ENCODE peak calls at places on chromosomes 6 and 20, in seven cellular contexts. One of them, this sample, is unnamed.

GRCh38 chr20:45470262-45470931 is 844 bp downstream of the WFDC2 start:
- DNase-seq in NCI-H1417: peak
- DNase-seq in NCI-H2029: peak
- DNase-seq in SK-MEL-5: no peak
- DNase-seq in GOT3: no peak
- DNase-seq in iris pigment epithelial cell: peak
- DNase-seq in natural killer cell: no peak
- DNase-seq in this sample: peak

GRCh38 chr20:63453029-63453523 is 19.4 kb downstream of the KCNQ2 start:
- DNase-seq in NCI-H1417: no peak
- DNase-seq in NCI-H2029: no peak
- DNase-seq in SK-MEL-5: no peak
- DNase-seq in GOT3: no peak
- DNase-seq in iris pigment epithelial cell: no peak
- DNase-seq in natural killer cell: no peak
- DNase-seq in this sample: peak

GRCh38 chr6:56683882-56684281 is 41.2 kb upstream of the DST start:
- DNase-seq in NCI-H1417: no peak
- DNase-seq in NCI-H2029: no peak
- DNase-seq in SK-MEL-5: no peak
- DNase-seq in GOT3: no peak
- DNase-seq in iris pigment epithelial cell: peak
- DNase-seq in natural killer cell: no peak
- DNase-seq in this sample: peak

GRCh38 chr20:1952737-1953530 is 40.9 kb downstream of the PDYN start:
- DNase-seq in NCI-H1417: peak
- DNase-seq in NCI-H2029: peak
- DNase-seq in SK-MEL-5: no peak
- DNase-seq in GOT3: no peak
- DNase-seq in iris pigment epithelial cell: no peak
- DNase-seq in natural killer cell: no peak
- DNase-seq in this sample: no peak

GRCh38 chr6:157017861-157018260 is 240.7 kb downstream of the ARID1B start:
- DNase-seq in NCI-H1417: no peak
- DNase-seq in NCI-H2029: no peak
- DNase-seq in SK-MEL-5: no peak
- DNase-seq in GOT3: no peak
- DNase-seq in iris pigment epithelial cell: no peak
- DNase-seq in natural killer cell: no peak
- DNase-seq in this sample: no peak

GRCh38 chr6:1995521-1996110 is 249.8 kb downstream of the GMDS start:
- DNase-seq in NCI-H1417: no peak
- DNase-seq in NCI-H2029: no peak
- DNase-seq in SK-MEL-5: peak
- DNase-seq in GOT3: no peak
- DNase-seq in iris pigment epithelial cell: no peak
- DNase-seq in natural killer cell: no peak
- DNase-seq in this sample: peak

GRCh38 chr6:39812853-39813533 is 20.8 kb downstream of the DAAM2 start:
- DNase-seq in NCI-H1417: peak
- DNase-seq in NCI-H2029: peak
- DNase-seq in SK-MEL-5: peak
- DNase-seq in GOT3: no peak
- DNase-seq in iris pigment epithelial cell: peak
- DNase-seq in natural killer cell: no peak
- DNase-seq in this sample: peak

GRCh38 chr6:24412294-24412693 is 9.6 kb downstream of the MRS2 start:
- DNase-seq in NCI-H1417: no peak
- DNase-seq in NCI-H2029: no peak
- DNase-seq in SK-MEL-5: peak
- DNase-seq in GOT3: no peak
- DNase-seq in iris pigment epithelial cell: no peak
- DNase-seq in natural killer cell: no peak
- DNase-seq in this sample: no peak

GRCh38 chr6:113526995-113527394 is 330.1 kb upstream of the MARCKS start:
- DNase-seq in NCI-H1417: no peak
- DNase-seq in NCI-H2029: no peak
- DNase-seq in SK-MEL-5: no peak
- DNase-seq in GOT3: no peak
- DNase-seq in iris pigment epithelial cell: no peak
- DNase-seq in natural killer cell: no peak
- DNase-seq in this sample: no peak

GRCh38 chr6:71529769-71530168 is 241.2 kb downstream of the OGFRL1 start:
- DNase-seq in NCI-H1417: peak
- DNase-seq in NCI-H2029: no peak
- DNase-seq in SK-MEL-5: peak
- DNase-seq in GOT3: no peak
- DNase-seq in iris pigment epithelial cell: no peak
- DNase-seq in natural killer cell: no peak
- DNase-seq in this sample: no peak

GRCh38 chr20:44039741-44040140 is 125.1 kb downstream of the TOX2 start:
- DNase-seq in NCI-H1417: no peak
- DNase-seq in NCI-H2029: no peak
- DNase-seq in SK-MEL-5: no peak
- DNase-seq in GOT3: no peak
- DNase-seq in iris pigment epithelial cell: no peak
- DNase-seq in natural killer cell: no peak
- DNase-seq in this sample: no peak

GRCh38 chr6:21742238-21742660 is 148.7 kb downstream of the SOX4 start:
- DNase-seq in NCI-H1417: no peak
- DNase-seq in NCI-H2029: peak
- DNase-seq in SK-MEL-5: no peak
- DNase-seq in GOT3: no peak
- DNase-seq in iris pigment epithelial cell: peak
- DNase-seq in natural killer cell: no peak
- DNase-seq in this sample: peak

GRCh38 chr20:49983848-49984408 is 1.1 kb downstream of the SNAI1 start:
- DNase-seq in NCI-H1417: no peak
- DNase-seq in NCI-H2029: no peak
- DNase-seq in SK-MEL-5: no peak
- DNase-seq in GOT3: no peak
- DNase-seq in iris pigment epithelial cell: no peak
- DNase-seq in natural killer cell: no peak
- DNase-seq in this sample: no peak

GRCh38 chr6:47700051-47700450 is 1.7 kb downstream of the ADGRF4 start:
- DNase-seq in NCI-H1417: no peak
- DNase-seq in NCI-H2029: no peak
- DNase-seq in SK-MEL-5: no peak
- DNase-seq in GOT3: no peak
- DNase-seq in iris pigment epithelial cell: peak
- DNase-seq in natural killer cell: no peak
- DNase-seq in this sample: peak